ENCODE peak calls at places on chromosomes 3 and 15, in nine cellular contexts. L is GM23338, T is SK-N-SH, F is A549, D is Panc1, G is HepG2, Y is HL-60, R is K562, P is GM12878. E is an unnamed sample.

GRCh38 chr3:185842241-185842640 is 17.4 kb upstream of the IGF2BP2 start:
- DNase-seq in L (no peak), T (no peak), F (no peak), D (no peak), G (no peak), Y (no peak), R (no peak), P (no peak), E (no peak)

GRCh38 chr15:68774521-68775293 is 46.0 kb downstream of the ANP32A start:
- DNase-seq in L (no peak), T (no peak), F (no peak), D (no peak), G (no peak), Y (no peak), R (no peak), P (no peak), E (no peak)

GRCh38 chr3:39361252-39361927 is 21.8 kb upstream of the SLC25A38 start:
- DNase-seq in L (no peak), T (no peak), F (no peak), D (no peak), G (no peak), Y (no peak), R (no peak), P (no peak), E (no peak)

GRCh38 chr15:67085237-67085817 is 19.9 kb downstream of the SMAD3 start:
- DNase-seq in L (no peak), T (no peak), F (no peak), D (no peak), G (no peak), Y (no peak), R (no peak), P (no peak), E (no peak)

GRCh38 chr3:49519266-49519665 is 35.0 kb upstream of the BSN start:
- DNase-seq in L (no peak), T (no peak), F (no peak), D (no peak), G (no peak), Y (no peak), R (no peak), P (no peak), E (no peak)

GRCh38 chr3:140093742-140094141 is 158.8 kb downstream of the CLSTN2 start:
- DNase-seq in L (no peak), T (no peak), F (no peak), D (no peak), G (no peak), Y (no peak), R (no peak), P (no peak), E (peak; percentile 4)

GRCh38 chr15:60933914-60934885 is 294.9 kb downstream of the RORA start:
- DNase-seq in L (no peak), T (no peak), F (no peak), D (no peak), G (no peak), Y (no peak), R (no peak), P (no peak), E (no peak)

GRCh38 chr3:130850044-130850797 is 43.7 kb upstream of the ATP2C1 start:
- DNase-seq in L (no peak), T (peak; percentile 38), F (peak; percentile 1), D (no peak), G (no peak), Y (peak; percentile 79), R (peak; percentile 40), P (peak; percentile 95), E (no peak)

GRCh38 chr3:81485444-81485865 is 276.0 kb downstream of the GBE1 start:
- DNase-seq in L (no peak), T (no peak), F (no peak), D (no peak), G (no peak), Y (no peak), R (no peak), P (peak; percentile 38), E (no peak)

GRCh38 chr3:124760601-124761000 is 30.3 kb downstream of the UMPS start:
- DNase-seq in L (peak; percentile 36), T (no peak), F (no peak), D (no peak), G (peak; percentile 31), Y (no peak), R (no peak), P (no peak), E (no peak)

GRCh38 chr15:76964157-76964556 is 30.8 kb upstream of the PSTPIP1 start:
- DNase-seq in L (no peak), T (no peak), F (no peak), D (no peak), G (no peak), Y (no peak), R (no peak), P (no peak), E (no peak)

GRCh38 chr3:37943631-37944242 is 46.8 kb upstream of the VILL start:
- DNase-seq in L (no peak), T (no peak), F (no peak), D (no peak), G (no peak), Y (no peak), R (no peak), P (no peak), E (no peak)

GRCh38 chr3:174202561-174202960 is 656.6 kb upstream of the NAALADL2 start:
- DNase-seq in L (no peak), T (no peak), F (no peak), D (no peak), G (no peak), Y (no peak), R (no peak), P (no peak), E (no peak)

GRCh38 chr15:74235962-74236361 is at the start of gene CCDC33:
- DNase-seq in L (no peak), T (no peak), F (no peak), D (no peak), G (no peak), Y (peak; percentile 3), R (no peak), P (peak; percentile 27), E (no peak)

GRCh38 chr3:71708478-71709098 is 16.6 kb downstream of the EIF4E3 start:
- DNase-seq in L (no peak), T (no peak), F (no peak), D (no peak), G (no peak), Y (no peak), R (no peak), P (no peak), E (no peak)

GRCh38 chr3:71707600-71707999 is 17.6 kb downstream of the EIF4E3 start:
- DNase-seq in L (no peak), T (no peak), F (peak; percentile 27), D (no peak), G (no peak), Y (no peak), R (no peak), P (no peak), E (no peak)

GRCh38 chr3:71713041-71713440 is 12.2 kb downstream of the EIF4E3 start:
- DNase-seq in L (no peak), T (no peak), F (no peak), D (no peak), G (no peak), Y (no peak), R (no peak), P (no peak), E (no peak)

GRCh38 chr3:71709908-71710511 is 15.2 kb downstream of the EIF4E3 start:
- DNase-seq in L (no peak), T (no peak), F (no peak), D (no peak), G (no peak), Y (no peak), R (no peak), P (no peak), E (no peak)

GRCh38 chr3:71710906-71711494 is 14.2 kb downstream of the EIF4E3 start:
- DNase-seq in L (peak; percentile 83), T (peak; percentile 72), F (peak; percentile 51), D (peak; percentile 27), G (peak; percentile 29), Y (no peak), R (peak; percentile 27), P (peak; percentile 21), E (peak; percentile 21)
- TF ChIP-seq REST in L (no peak), T (no peak), F (no peak), D (no peak), G (no peak), Y (no peak), R (no peak), P (no peak), E (no peak)

DNA sequence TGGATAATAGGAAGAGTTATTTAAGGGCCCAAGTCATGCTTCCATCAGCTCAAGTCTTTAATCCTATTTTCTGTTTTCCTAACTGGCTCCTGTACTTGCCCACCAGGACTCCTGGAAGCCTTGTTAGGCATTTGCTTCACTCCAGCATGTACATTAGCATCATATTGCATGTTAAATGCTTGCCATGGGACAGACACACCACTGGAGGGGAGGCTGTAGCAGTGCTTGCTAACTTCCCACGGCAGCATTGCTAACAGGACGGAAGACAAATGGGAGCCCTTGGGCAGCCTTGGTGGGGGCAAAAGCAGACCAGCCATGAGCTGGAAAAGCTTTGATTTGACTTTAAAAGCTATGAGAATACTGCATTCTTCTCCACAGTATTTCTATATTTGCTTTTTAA is 6.1 kb downstream of the TMOD2 start:
- DNase-seq in L (peak; percentile 39), T (no peak), F (no peak), D (no peak), G (no peak), Y (no peak), R (no peak), P (no peak), E (no peak)
- TF ChIP-seq REST in L (no peak), T (no peak), F (no peak), D (no peak), G (no peak), Y (no peak), R (no peak), P (no peak), E (no peak)

GRCh38 chr3:197338586-197338985 is 40.2 kb upstream of the DLG1 start:
- DNase-seq in L (no peak), T (no peak), F (no peak), D (no peak), G (no peak), Y (no peak), R (no peak), P (no peak), E (no peak)

GRCh38 chr3:197337214-197337613 is 38.8 kb upstream of the DLG1 start:
- DNase-seq in L (no peak), T (no peak), F (no peak), D (no peak), G (no peak), Y (no peak), R (no peak), P (no peak), E (no peak)

GRCh38 chr3:197337656-197338055 is 39.2 kb upstream of the DLG1 start:
- DNase-seq in L (no peak), T (no peak), F (no peak), D (no peak), G (no peak), Y (no peak), R (no peak), P (no peak), E (no peak)

GRCh38 chr3:197340521-197340871 is 42.1 kb upstream of the DLG1 start:
- DNase-seq in L (no peak), T (no peak), F (no peak), D (no peak), G (no peak), Y (no peak), R (no peak), P (no peak), E (no peak)

GRCh38 chr3:197339841-197340520 is 41.6 kb upstream of the DLG1 start:
- DNase-seq in L (no peak), T (peak; percentile 77), F (no peak), D (no peak), G (peak; percentile 43), Y (no peak), R (no peak), P (no peak), E (no peak)
- TF ChIP-seq REST in L (no peak), T (no peak), F (no peak), D (no peak), G (no peak), Y (no peak), R (no peak), P (no peak), E (no peak)

GRCh38 chr3:36409862-36410261 is 29.6 kb downstream of the STAC start:
- DNase-seq in L (no peak), T (no peak), F (no peak), D (no peak), G (no peak), Y (no peak), R (no peak), P (no peak), E (no peak)
- TF ChIP-seq REST in L (no peak), T (no peak), F (no peak), D (no peak), G (no peak), Y (no peak), R (no peak), P (no peak), E (no peak)